ENCODE peak calls at places on chromosomes 6 and 20, in six cellular contexts. H is esophagus muscularis mucosa, A is NCI-H1105, Y is posterior cingulate gyrus, T is nephron progenitor cell, P is ecto neural progenitor cell. X is an unnamed sample.

GRCh38 chr6:113684382-113684901 is 172.7 kb upstream of the MARCKS start:
- DNase-seq in H (no peak), A (no peak), Y (no peak), T (no peak), P (no peak), X (no peak)

GRCh38 chr20:49259284-49259683 is 18.6 kb downstream of the ZNFX1 start:
- DNase-seq in H (no peak), A (no peak), Y (no peak), T (no peak), P (no peak), X (no peak)

GRCh38 chr20:32019563-32020463 is 9.6 kb downstream of the CCM2L start:
- DNase-seq in H (no peak), A (no peak), Y (no peak), T (no peak), P (no peak), X (no peak)

GRCh38 chr6:143507358-143508145 is 4.0 kb downstream of the FUCA2 start:
- DNase-seq in H (no peak), A (no peak), Y (no peak), T (no peak), P (no peak), X (no peak)

GRCh38 chr6:36729169-36729549 is 31.5 kb downstream of the RAB44 start:
- DNase-seq in H (no peak), A (no peak), Y (no peak), T (no peak), P (no peak), X (no peak)

GRCh38 chr20:316316-317068 is 8.9 kb upstream of the SOX12 start:
- DNase-seq in H (no peak), A (no peak), Y (no peak), T (no peak), P (no peak), X (no peak)

GRCh38 chr6:163985710-163986109 is 571.2 kb downstream of the QKI start:
- DNase-seq in H (peak), A (no peak), Y (no peak), T (no peak), P (no peak), X (peak)

GRCh38 chr6:150719099-150719767 is 119.5 kb downstream of the PLEKHG1 start:
- DNase-seq in H (no peak), A (no peak), Y (no peak), T (no peak), P (no peak), X (no peak)

GRCh38 chr20:48052492-48052870 is 267.2 kb upstream of the SULF2 start:
- DNase-seq in H (no peak), A (peak), Y (no peak), T (no peak), P (no peak), X (peak)

GRCh38 chr6:170497845-170498281 is 55.2 kb downstream of the PSMB1 start:
- DNase-seq in H (no peak), A (no peak), Y (no peak), T (no peak), P (peak), X (peak)

GRCh38 chr6:19860235-19860877 is 23.2 kb downstream of the ID4 start:
- DNase-seq in H (no peak), A (peak), Y (no peak), T (no peak), P (no peak), X (peak)

GRCh38 chr6:52157301-52157930 is 28.8 kb upstream of the IL17A start:
- DNase-seq in H (peak), A (no peak), Y (no peak), T (no peak), P (no peak), X (no peak)

GRCh38 chr20:25246182-25246943 is 1.5 kb upstream of the PYGB start:
- DNase-seq in H (no peak), A (no peak), Y (no peak), T (no peak), P (no peak), X (no peak)

GRCh38 chr6:77879527-77879926 is 226.7 kb downstream of the MEI4 start:
- DNase-seq in H (no peak), A (no peak), Y (no peak), T (no peak), P (no peak), X (no peak)

GRCh38 chr6:15411766-15412165 is 165.9 kb downstream of the JARID2 start:
- DNase-seq in H (no peak), A (no peak), Y (no peak), T (no peak), P (no peak), X (no peak)

GRCh38 chr6:3607599-3607998 is 143.9 kb downstream of the PXDC1 start:
- DNase-seq in H (no peak), A (no peak), Y (no peak), T (no peak), P (no peak), X (no peak)

GRCh38 chr6:144749263-144749662 is 464.1 kb downstream of the UTRN start:
- DNase-seq in H (no peak), A (peak), Y (no peak), T (no peak), P (no peak), X (peak)

GRCh38 chr20:36848078-36848660 is 27.8 kb upstream of the TLDC2 start:
- DNase-seq in H (no peak), A (no peak), Y (no peak), T (no peak), P (no peak), X (no peak)

GRCh38 chr6:17737704-17738252 is 31.1 kb upstream of the NUP153 start:
- DNase-seq in H (no peak), A (no peak), Y (no peak), T (no peak), P (no peak), X (no peak)

GRCh38 chr6:56618050-56618449 is 24.6 kb downstream of the DST start:
- DNase-seq in H (no peak), A (no peak), Y (no peak), T (no peak), P (no peak), X (no peak)

GRCh38 chr6:122832515-122833228 is 43.6 kb downstream of the SMPDL3A start:
- DNase-seq in H (no peak), A (no peak), Y (no peak), T (peak), P (no peak), X (no peak)

GRCh38 chr6:105550961-105551625 is 148.2 kb upstream of the PREP start:
- DNase-seq in H (no peak), A (no peak), Y (no peak), T (no peak), P (no peak), X (no peak)

GRCh38 chr6:69936674-69937363 is 70.5 kb downstream of the COL19A1 start:
- DNase-seq in H (no peak), A (no peak), Y (no peak), T (no peak), P (no peak), X (no peak)

GRCh38 chr6:145960918-145961604 is 3.1 kb downstream of the SHPRH start:
- DNase-seq in H (no peak), A (no peak), Y (no peak), T (no peak), P (no peak), X (no peak)

GRCh38 chr6:53119772-53120409 is 28.8 kb downstream of the GCM1 start:
- DNase-seq in H (no peak), A (no peak), Y (no peak), T (no peak), P (no peak), X (peak)

GRCh38 chr6:141526985-141527384 is 605.7 kb upstream of the GJE1 start:
- DNase-seq in H (no peak), A (no peak), Y (no peak), T (no peak), P (no peak), X (no peak)